ENCODE peak calls at places on chromosomes 2 and 18, in ten cellular contexts. Q is stimulated activated CD4-positive, alpha-beta T cell treated with anti-CD3 and anti-CD28 coated beads, TNF-alpha, amount 100 ng/mL, for 1 hour; D is neural progenitor cell; W is GM03348; X is Kasumi-1; B is B cell; Z is stimulated activated CD8-positive, alpha-beta memory T cell treated with anti-CD3 and anti-CD28 coated beads, Interleukin-12 subunit alpha, Interleukin-12 subunit beta, amount 100 ng/mL, for 4 hours; E is right cardiac atrium; K is endothelial cell; V is astrocyte of the hippocampus. O is an unnamed sample.
A peak's percentile ranks its signal among the peaks of the same experiment; 100 is the strongest.

GRCh38 chr18:61891874-61892273 is 933 bp downstream of the RNF152 start:
- DNase-seq in Q (no peak), D (no peak), W (no peak), X (no peak), B (no peak), Z (no peak), E (no peak), K (no peak), V (no peak), O (no peak)

GRCh38 chr2:156116113-156116512 is 216.4 kb downstream of the NR4A2 start:
- DNase-seq in Q (no peak), D (no peak), W (no peak), X (no peak), B (no peak), Z (no peak), E (no peak), K (no peak), V (peak; percentile 24), O (peak; percentile 3)

GRCh38 chr18:48910972-48911545 is 39.7 kb downstream of the SMAD7 start:
- DNase-seq in Q (no peak), D (no peak), W (no peak), X (no peak), B (no peak), Z (no peak), E (no peak), K (no peak), V (no peak), O (no peak)

GRCh38 chr2:40760071-40760666 is 308.3 kb upstream of the SLC8A1 start:
- DNase-seq in Q (no peak), D (peak; percentile 59), W (peak; percentile 64), X (peak; percentile 85), B (no peak), Z (no peak), E (peak; percentile 25), K (peak; percentile 58), V (peak; percentile 68), O (peak; percentile 56)

GRCh38 chr2:205003288-205003687 is 458.0 kb downstream of the PARD3B start:
- DNase-seq in Q (no peak), D (no peak), W (no peak), X (no peak), B (no peak), Z (no peak), E (no peak), K (no peak), V (no peak), O (no peak)

GRCh38 chr2:175403599-175404221 is 222.2 kb upstream of the ATP5MC3 start:
- DNase-seq in Q (no peak), D (no peak), W (no peak), X (no peak), B (no peak), Z (no peak), E (no peak), K (no peak), V (no peak), O (no peak)

GRCh38 chr2:25381502-25381901 is 39.8 kb upstream of the DNMT3A start:
- DNase-seq in Q (no peak), D (no peak), W (no peak), X (no peak), B (no peak), Z (no peak), E (no peak), K (no peak), V (no peak), O (no peak)

GRCh38 chr2:142944264-142944663 is 66.8 kb downstream of the KYNU start:
- DNase-seq in Q (no peak), D (no peak), W (no peak), X (no peak), B (no peak), Z (no peak), E (no peak), K (no peak), V (peak; percentile 38), O (peak; percentile 52)

GRCh38 chr2:41774011-41774605 is 273.7 kb upstream of the PKDCC start:
- DNase-seq in Q (no peak), D (no peak), W (no peak), X (no peak), B (no peak), Z (no peak), E (no peak), K (no peak), V (no peak), O (no peak)

GRCh38 chr18:74184875-74185274 is 36.6 kb downstream of the TIMM21 start:
- DNase-seq in Q (no peak), D (no peak), W (no peak), X (no peak), B (no peak), Z (no peak), E (no peak), K (no peak), V (no peak), O (no peak)

GRCh38 chr2:96145028-96145939 is at the start of gene DUSP2:
- DNase-seq in Q (peak; percentile 92), D (peak; percentile 81), W (peak; percentile 92), X (peak; percentile 75), B (peak; percentile 87), Z (peak; percentile 94), E (peak; percentile 74), K (peak; percentile 38), V (peak; percentile 85), O (peak; percentile 49)

GRCh38 chr2:210663574-210663973 is 107.2 kb downstream of the CPS1 start:
- DNase-seq in Q (no peak), D (peak; percentile 39), W (peak; percentile 47), X (peak; percentile 25), B (no peak), Z (no peak), E (no peak), K (peak; percentile 22), V (peak; percentile 49), O (peak; percentile 35)

GRCh38 chr18:58578835-58579560 is 49.9 kb downstream of the ALPK2 start:
- DNase-seq in Q (no peak), D (no peak), W (peak; percentile 71), X (no peak), B (no peak), Z (no peak), E (no peak), K (no peak), V (peak; percentile 69), O (peak; percentile 82)

GRCh38 chr2:207239222-207239674 is 73.5 kb upstream of the KLF7 start:
- DNase-seq in Q (no peak), D (no peak), W (peak; percentile 92), X (peak; percentile 81), B (no peak), Z (no peak), E (peak; percentile 70), K (no peak), V (peak; percentile 98), O (peak; percentile 100)

GRCh38 chr2:70233892-70234291 is 14.5 kb downstream of the TIA1 start:
- DNase-seq in Q (no peak), D (no peak), W (no peak), X (no peak), B (no peak), Z (no peak), E (no peak), K (no peak), V (no peak), O (no peak)

GRCh38 chr2:10879624-10880585 is 31.8 kb upstream of the KCNF1 start:
- DNase-seq in Q (no peak), D (no peak), W (no peak), X (no peak), B (no peak), Z (no peak), E (no peak), K (no peak), V (no peak), O (no peak)

GRCh38 chr2:99867690-99868089 is 274.7 kb downstream of the AFF3 start:
- DNase-seq in Q (no peak), D (no peak), W (no peak), X (no peak), B (no peak), Z (no peak), E (no peak), K (no peak), V (no peak), O (peak; percentile 45)

GRCh38 chr2:12317853-12318426 is 398.8 kb upstream of the TRIB2 start:
- DNase-seq in Q (no peak), D (no peak), W (peak; percentile 71), X (no peak), B (no peak), Z (no peak), E (no peak), K (no peak), V (peak; percentile 85), O (no peak)

GRCh38 chr18:8365528-8365927 is 243.7 kb upstream of the RAB12 start:
- DNase-seq in Q (no peak), D (no peak), W (no peak), X (no peak), B (no peak), Z (no peak), E (no peak), K (no peak), V (no peak), O (no peak)

GRCh38 chr2:144516417-144516980 is 3.4 kb downstream of the ZEB2 start:
- DNase-seq in Q (no peak), D (peak; percentile 50), W (peak; percentile 74), X (peak; percentile 75), B (no peak), Z (no peak), E (peak; percentile 39), K (no peak), V (peak; percentile 76), O (peak; percentile 45)

GRCh38 chr2:47288864-47289263 is 114.1 kb upstream of the MSH2 start:
- DNase-seq in Q (no peak), D (no peak), W (peak; percentile 71), X (no peak), B (no peak), Z (no peak), E (no peak), K (no peak), V (peak; percentile 67), O (peak; percentile 54)

GRCh38 chr2:147364597-147364996 is 480.2 kb upstream of the ACVR2A start:
- DNase-seq in Q (no peak), D (no peak), W (no peak), X (no peak), B (no peak), Z (no peak), E (no peak), K (no peak), V (no peak), O (no peak)

GRCh38 chr18:29147944-29148343 is 971.0 kb upstream of the CDH2 start:
- DNase-seq in Q (no peak), D (peak; percentile 7), W (peak; percentile 29), X (peak; percentile 6), B (no peak), Z (no peak), E (no peak), K (no peak), V (peak; percentile 37), O (peak; percentile 65)

GRCh38 chr2:73257021-73257420 is 22.9 kb downstream of the CCT7 start:
- DNase-seq in Q (no peak), D (no peak), W (no peak), X (no peak), B (no peak), Z (no peak), E (no peak), K (no peak), V (no peak), O (no peak)

GRCh38 chr2:241049739-241050623 is 51.6 kb downstream of the SNED1 start:
- DNase-seq in Q (no peak), D (peak; percentile 78), W (no peak), X (no peak), B (peak; percentile 30), Z (no peak), E (no peak), K (peak; percentile 72), V (peak; percentile 67), O (no peak)

GRCh38 chr18:67151366-67151765 is 365.2 kb downstream of the DSEL start:
- DNase-seq in Q (no peak), D (peak; percentile 22), W (no peak), X (no peak), B (no peak), Z (no peak), E (no peak), K (no peak), V (peak; percentile 3), O (no peak)

GRCh38 chr2:42385225-42385624 is 24.2 kb upstream of the COX7A2L start:
- DNase-seq in Q (no peak), D (peak; percentile 63), W (peak; percentile 11), X (no peak), B (no peak), Z (no peak), E (no peak), K (no peak), V (peak; percentile 16), O (no peak)

GRCh38 chr2:48248251-48248933 is 281.6 kb upstream of the STON1 start:
- DNase-seq in Q (no peak), D (no peak), W (peak; percentile 83), X (no peak), B (no peak), Z (no peak), E (no peak), K (no peak), V (peak; percentile 88), O (peak; percentile 89)